ENCODE peak calls at places on chromosomes 13 and 19, in nine cellular contexts. R is GM23338, P is cardiac muscle cell, A is A549, D is upper lobe of right lung, S is HepG2, H is brain microvascular endothelial cell, L is heart left ventricle, Q is adrenal gland. M is an unnamed sample.

GRCh38 chr13:75621147-75621546 is 15.0 kb upstream of the LMO7 start:
- DNase-seq in R (no peak), P (no peak), A (no peak), D (no peak), S (no peak), H (peak; percentile 24), L (no peak), Q (no peak), M (no peak)

GRCh38 chr19:35995655-35995993 is 636 bp downstream of the SDHAF1 start:
- DNase-seq in R (peak; percentile 85), P (peak; percentile 65), A (peak; percentile 78), D (peak; percentile 75), S (peak; percentile 27), H (no peak), L (no peak), Q (peak; percentile 45), M (peak; percentile 51)

GRCh38 chr19:16085115-16085514 is 8.8 kb downstream of the TPM4 start:
- DNase-seq in R (no peak), P (no peak), A (no peak), D (peak; percentile 77), S (no peak), H (no peak), L (no peak), Q (no peak), M (no peak)

GRCh38 chr19:43414554-43414953 is at the start of gene TEX101:
- DNase-seq in R (no peak), P (no peak), A (no peak), D (peak; percentile 41), S (no peak), H (no peak), L (no peak), Q (no peak), M (no peak)

GRCh38 chr13:20102776-20103175 is 58.1 kb downstream of the GJA3 start:
- DNase-seq in R (no peak), P (no peak), A (no peak), D (no peak), S (no peak), H (no peak), L (no peak), Q (no peak), M (no peak)

GRCh38 chr13:40194204-40194806 is 472.1 kb downstream of the FOXO1 start:
- DNase-seq in R (no peak), P (no peak), A (no peak), D (no peak), S (no peak), H (no peak), L (no peak), Q (no peak), M (no peak)

GRCh38 chr13:114212096-114212495 is 22.6 kb upstream of the CDC16 start:
- DNase-seq in R (no peak), P (no peak), A (no peak), D (no peak), S (no peak), H (peak; percentile 47), L (no peak), Q (no peak), M (no peak)

GRCh38 chr19:45306522-45307027 is 16.1 kb downstream of the CKM start:
- DNase-seq in R (peak; percentile 70), P (peak; percentile 62), A (no peak), D (no peak), S (no peak), H (no peak), L (no peak), Q (no peak), M (no peak)

GRCh38 chr13:44306401-44307192 is 67.0 kb upstream of the SERP2 start:
- DNase-seq in R (peak; percentile 62), P (peak; percentile 22), A (peak; percentile 36), D (peak; percentile 66), S (no peak), H (peak; percentile 97), L (peak; percentile 62), Q (peak; percentile 62), M (peak; percentile 86)

GRCh38 chr19:42032428-42032827 is 37.6 kb downstream of the GRIK5 start:
- DNase-seq in R (peak; percentile 87), P (no peak), A (no peak), D (no peak), S (no peak), H (no peak), L (peak; percentile 15), Q (no peak), M (no peak)

GRCh38 chr13:99374994-99375805 is 68.0 kb upstream of the GPR183 start:
- DNase-seq in R (no peak), P (no peak), A (no peak), D (no peak), S (no peak), H (no peak), L (peak; percentile 61), Q (no peak), M (no peak)

GRCh38 chr19:28941833-28942232 is 271.1 kb downstream of the UQCRFS1 start:
- DNase-seq in R (no peak), P (no peak), A (no peak), D (no peak), S (no peak), H (no peak), L (no peak), Q (no peak), M (no peak)

GRCh38 chr19:48308695-48309586 is 16.4 kb upstream of the EMP3 start:
- DNase-seq in R (peak; percentile 61), P (peak; percentile 60), A (no peak), D (no peak), S (peak; percentile 71), H (no peak), L (no peak), Q (no peak), M (no peak)
- H3K27ac ChIP-seq in R (no peak overlapping the region), P (peak overlapping the region; percentile 51), A (no peak overlapping the region), D (no peak overlapping the region), S (no peak overlapping the region), H (no peak overlapping the region), L (no peak overlapping the region), Q (no peak overlapping the region), M (peak overlapping the region; percentile 63)

DNA sequence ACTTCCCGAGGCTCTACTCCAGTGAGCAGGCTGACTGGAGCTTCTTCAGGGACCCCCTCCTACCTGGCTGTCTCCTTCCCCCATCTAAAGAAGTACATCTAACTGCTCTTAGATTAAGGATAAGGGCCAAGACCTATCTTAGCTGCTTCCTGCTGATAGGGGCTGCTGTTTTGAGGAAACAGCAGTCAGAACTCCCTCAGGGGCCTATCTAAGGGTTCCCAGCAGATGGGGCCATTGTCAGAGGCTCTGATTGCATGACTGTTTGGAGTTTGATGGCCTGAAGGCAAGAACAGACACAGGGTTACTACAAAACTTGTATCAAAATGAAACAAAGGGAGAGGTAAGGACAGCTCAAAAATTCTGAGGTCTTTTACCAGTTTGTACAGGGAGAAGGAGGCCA is 2636.9 kb upstream of the PCDH20 start:
- DNase-seq in R (no peak), P (no peak), A (no peak), D (no peak), S (no peak), H (no peak), L (no peak), Q (no peak), M (no peak)
- TF ChIP-seq CTCF in R (peak; percentile 25), P (no peak), A (no peak), D (no peak), S (no peak), H (no peak), L (no peak), Q (no peak), M (no peak)

DNA sequence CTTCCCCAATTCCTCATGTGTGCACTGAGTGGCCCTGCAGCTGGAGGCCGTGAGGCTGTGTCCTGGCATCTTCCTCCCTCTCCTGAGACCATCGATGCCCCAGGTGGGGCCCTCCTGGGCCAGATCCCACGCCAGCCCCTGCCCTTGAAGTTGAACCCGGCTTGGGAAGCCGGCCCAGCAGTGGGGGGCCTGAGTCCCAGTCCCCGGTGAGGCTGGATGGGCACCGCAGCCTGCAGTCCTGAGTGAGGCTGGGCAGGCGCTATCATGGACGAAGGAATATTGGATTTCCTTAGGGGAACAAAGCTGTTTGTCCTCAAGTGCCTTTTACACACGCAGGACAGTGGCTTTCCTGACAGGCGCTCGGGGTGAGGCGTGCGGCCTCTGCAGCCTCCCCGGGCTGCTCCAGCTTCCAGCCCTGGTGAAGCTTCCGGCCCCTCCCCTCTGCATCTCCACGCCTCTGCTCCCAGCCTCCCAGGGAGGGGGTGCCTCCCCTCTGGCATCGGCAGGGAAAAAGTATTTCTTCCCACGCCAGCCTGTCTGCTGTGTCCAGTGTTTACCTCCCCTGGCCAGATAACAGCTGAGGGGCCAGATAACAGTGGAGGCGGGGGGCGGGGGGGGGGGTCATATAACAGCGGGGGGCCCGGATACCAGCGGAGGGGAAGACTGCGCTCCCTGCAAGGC is 159.5 kb downstream of the KDM4B start:
- DNase-seq in R (peak; percentile 55), P (peak; percentile 95), A (no peak), D (no peak), S (no peak), H (peak; percentile 83), L (no peak), Q (peak; percentile 86), M (no peak)
- H3K27ac ChIP-seq in R (peak overlapping the region; percentile 87), P (peak overlapping the region; percentile 99), A (no peak overlapping the region), D (peak overlapping the region; percentile 2), S (no peak overlapping the region), H (peak overlapping the region; percentile 44), L (peak overlapping the region; percentile 45), Q (peak overlapping the region; percentile 83), M (no peak overlapping the region)

GRCh38 chr19:12783226-12783848 is 7.9 kb upstream of the JUNB start:
- DNase-seq in R (peak; percentile 64), P (no peak), A (no peak), D (no peak), S (no peak), H (no peak), L (no peak), Q (no peak), M (peak; percentile 16)

GRCh38 chr19:12784394-12784870 is 6.9 kb upstream of the JUNB start:
- DNase-seq in R (no peak), P (no peak), A (no peak), D (no peak), S (no peak), H (no peak), L (no peak), Q (no peak), M (peak; percentile 8)

GRCh38 chr19:12783849-12784393 is 7.4 kb upstream of the JUNB start:
- DNase-seq in R (no peak), P (no peak), A (no peak), D (peak; percentile 87), S (peak; percentile 45), H (no peak), L (peak; percentile 88), Q (peak; percentile 63), M (peak; percentile 82)

GRCh38 chr19:12782174-12782423 is 6.7 kb upstream of the HOOK2 start:
- DNase-seq in R (no peak), P (no peak), A (no peak), D (no peak), S (no peak), H (no peak), L (no peak), Q (no peak), M (no peak)

DNA sequence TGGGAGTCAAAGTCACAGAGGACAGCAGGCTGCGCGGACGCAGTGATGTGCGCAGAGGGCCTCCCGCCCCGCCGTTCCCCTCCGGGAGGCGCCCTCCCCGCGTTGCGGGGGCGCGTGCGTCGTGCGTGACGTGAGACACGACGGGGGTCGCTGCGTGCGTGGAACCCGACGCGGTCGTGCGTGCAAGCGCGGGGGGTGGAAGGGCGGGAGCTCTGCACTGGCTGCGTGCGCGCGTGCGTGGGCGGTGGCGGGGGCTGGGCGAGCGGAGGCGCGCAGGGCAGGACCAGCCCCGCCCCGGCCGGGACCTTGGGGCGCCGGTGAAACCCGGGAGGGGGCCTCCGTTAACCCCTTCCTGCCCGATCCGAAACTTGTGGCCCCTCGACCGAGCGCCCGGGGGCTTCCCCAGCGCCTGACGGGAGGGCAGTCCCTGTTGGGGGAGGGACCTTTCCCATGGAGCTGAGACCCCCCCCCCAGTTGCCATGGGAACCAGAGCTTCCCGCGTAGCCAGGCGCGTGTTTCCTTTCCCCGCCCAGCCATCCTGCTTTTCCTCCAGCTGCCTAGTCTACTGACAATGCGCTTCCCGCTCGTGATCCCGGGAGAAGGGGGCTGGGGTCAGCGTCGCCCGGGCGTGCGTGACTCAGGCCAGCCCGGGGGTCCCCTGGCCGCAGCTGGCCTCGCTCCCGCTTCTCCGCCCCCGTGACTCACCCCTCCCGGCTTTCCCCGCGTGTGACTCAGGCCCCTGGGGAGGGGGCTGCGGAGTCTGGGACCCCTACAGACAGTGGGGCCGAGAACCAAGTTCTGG is 7.3 kb upstream of the HOOK2 start:
- DNase-seq in R (peak; percentile 55), P (peak; percentile 70), A (no peak), D (peak; percentile 96), S (no peak), H (peak; percentile 65), L (peak; percentile 97), Q (peak; percentile 92), M (peak; percentile 69)
- TF ChIP-seq CTCF in R (peak; percentile 15), P (no peak), A (no peak), D (peak; percentile 20), S (peak; percentile 40), H (no peak), L (peak; percentile 16), Q (no peak), M (no peak)

M was measured in RWPE1.